ENCODE peak calls at places on chromosomes 7 and 10, in eight cellular contexts. Z is AG09309; U is stimulated activated CD4-positive, alpha-beta T cell treated with anti-CD3 and anti-CD28 coated beads, Interleukin-15, amount 100 ng/mL, for 1 hour; B is brain microvascular endothelial cell; O is endodermal cell; I is fibroblast of the aortic adventitia; N is myocyte; H is CMK. C is an unnamed sample.

GRCh38 chr10:25083546-25084111 is 67.2 kb downstream of the THNSL1 start:
- DNase-seq in Z (no peak), U (no peak), B (no peak), O (no peak), I (no peak), N (no peak), H (no peak), C (no peak)

GRCh38 chr7:447523-447922 is 72.1 kb downstream of the PDGFA start:
- DNase-seq in Z (no peak), U (no peak), B (no peak), O (no peak), I (no peak), N (no peak), H (no peak), C (no peak)

GRCh38 chr10:125607689-125608290 is 75.2 kb downstream of the TEX36 start:
- DNase-seq in Z (no peak), U (no peak), B (no peak), O (no peak), I (no peak), N (no peak), H (no peak), C (no peak)

GRCh38 chr10:127292888-127293287 is 96.5 kb upstream of the INSYN2A start:
- DNase-seq in Z (no peak), U (no peak), B (no peak), O (no peak), I (no peak), N (no peak), H (no peak), C (no peak)

GRCh38 chr7:127809285-127809702 is 157.3 kb downstream of the SND1 start:
- DNase-seq in Z (no peak), U (no peak), B (peak), O (no peak), I (peak), N (peak), H (no peak), C (no peak)

GRCh38 chr10:125337510-125337909 is 177.1 kb upstream of the CTBP2 start:
- DNase-seq in Z (no peak), U (no peak), B (no peak), O (peak), I (no peak), N (no peak), H (no peak), C (no peak)

GRCh38 chr10:24625778-24626177 is 97.9 kb downstream of the ARHGAP21 start:
- DNase-seq in Z (no peak), U (no peak), B (no peak), O (no peak), I (no peak), N (no peak), H (no peak), C (no peak)

GRCh38 chr10:74825033-74825370 is 1.4 kb upstream of the KAT6B start:
- DNase-seq in Z (no peak), U (peak), B (no peak), O (no peak), I (no peak), N (peak), H (peak), C (peak)

GRCh38 chr10:102579206-102579790 is 65.0 kb upstream of the TRIM8 start:
- DNase-seq in Z (no peak), U (no peak), B (no peak), O (no peak), I (peak), N (no peak), H (no peak), C (no peak)

GRCh38 chr10:118449521-118449920 is 107.4 kb upstream of the FAM204A start:
- DNase-seq in Z (no peak), U (no peak), B (no peak), O (peak), I (no peak), N (no peak), H (no peak), C (no peak)

GRCh38 chr7:81669476-81670105 is 100.3 kb downstream of the HGF start:
- DNase-seq in Z (no peak), U (no peak), B (no peak), O (no peak), I (no peak), N (no peak), H (no peak), C (no peak)

GRCh38 chr10:70851597-70852475 is 36.1 kb downstream of the SGPL1 start:
- DNase-seq in Z (no peak), U (no peak), B (no peak), O (no peak), I (no peak), N (no peak), H (no peak), C (no peak)

GRCh38 chr10:43573250-43574034 is 974 bp downstream of the ZNF239 start:
- DNase-seq in Z (no peak), U (no peak), B (no peak), O (peak), I (peak), N (no peak), H (no peak), C (no peak)

GRCh38 chr7:19620470-19620869 is 88.4 kb downstream of the POLR1F start:
- DNase-seq in Z (no peak), U (no peak), B (no peak), O (no peak), I (no peak), N (peak), H (no peak), C (no peak)

GRCh38 chr10:69829792-69830191 is 28.1 kb downstream of the COL13A1 start:
- DNase-seq in Z (no peak), U (no peak), B (no peak), O (no peak), I (no peak), N (no peak), H (no peak), C (no peak)

GRCh38 chr10:51860257-51860656 is 160.9 kb upstream of the CSTF2T start:
- DNase-seq in Z (peak), U (no peak), B (peak), O (no peak), I (peak), N (peak), H (no peak), C (no peak)

C was measured in upper lobe of right lung.